ENCODE peak calls at places on chromosomes 5 and 9, in nine cellular contexts. A is BE2C, O is right lobe of liver, D is GM06990, T is K562, Y is ascending aorta, F is breast epithelium, G is lower lobe of right lung, L is SK-N-SH. K is an unnamed sample.

GRCh38 chr9:112970939-112971338 is 41.1 kb downstream of the ZNF883 start:
- DNase-seq in D (no peak), O (no peak), A (no peak), G (no peak), T (no peak), Y (no peak), F (no peak), L (peak; percentile 26), K (no peak)

GRCh38 chr5:163460562-163461176 is at the start of gene HMMR:
- DNase-seq in L (peak; percentile 16), O (no peak), D (no peak), F (no peak), G (no peak), T (no peak), Y (no peak), A (peak; percentile 36), K (no peak)

GRCh38 chr5:157543825-157544622 is 31.6 kb downstream of the ADAM19 start:
- DNase-seq in T (no peak), O (no peak), G (no peak), F (no peak), L (no peak), Y (no peak), A (no peak), D (no peak), K (no peak)

GRCh38 chr9:16612627-16613026 is 257.8 kb downstream of the BNC2 start:
- DNase-seq in D (no peak), G (no peak), A (no peak), O (no peak), Y (no peak), L (no peak), T (no peak), F (no peak), K (no peak)

GRCh38 chr9:22079873-22080341 is 70.8 kb upstream of the CDKN2B start:
- DNase-seq in A (no peak), L (no peak), T (no peak), Y (no peak), O (no peak), F (no peak), D (peak; percentile 30), G (no peak), K (no peak)

GRCh38 chr9:72888032-72888431 is 64.8 kb downstream of the ALDH1A1 start:
- DNase-seq in A (no peak), Y (no peak), G (no peak), F (no peak), T (no peak), L (no peak), D (no peak), O (no peak), K (no peak)

GRCh38 chr5:74338101-74338388 is 302.5 kb downstream of the ENC1 start:
- DNase-seq in D (no peak), F (no peak), O (no peak), T (no peak), Y (no peak), A (no peak), L (no peak), G (no peak), K (no peak)

GRCh38 chr5:143019614-143020515 is 249.7 kb downstream of the ARHGAP26 start:
- DNase-seq in A (peak; percentile 33), O (no peak), D (peak; percentile 85), L (no peak), G (no peak), F (no peak), Y (no peak), T (no peak), K (no peak)

GRCh38 chr5:171579162-171579561 is 159.7 kb downstream of the FGF18 start:
- DNase-seq in L (no peak), D (no peak), O (no peak), A (no peak), G (no peak), F (no peak), Y (no peak), T (no peak), K (no peak)

GRCh38 chr5:176133877-176134276 is 104.3 kb upstream of the SIMC1 start:
- DNase-seq in T (no peak), L (peak; percentile 27), O (no peak), F (no peak), A (no peak), Y (no peak), G (no peak), D (no peak), K (no peak)
- H3K27me3 ChIP-seq in T (no peaks in the 10 kb centered on the region), L (no peaks in the 10 kb centered on the region), O (no peaks in the 10 kb centered on the region), F (no peaks in the 10 kb centered on the region), A (no peaks in the 10 kb centered on the region), Y (no peaks in the 10 kb centered on the region), G (peaks cover 4% of the 10 kb centered on the region), D (no peaks in the 10 kb centered on the region), K (no peaks in the 10 kb centered on the region)

GRCh38 chr5:36690041-36690941 is 83.9 kb downstream of the SLC1A3 start:
- DNase-seq in D (peak; percentile 79), Y (no peak), A (peak; percentile 81), G (peak; percentile 90), F (peak; percentile 83), O (peak; percentile 83), L (peak; percentile 91), T (peak; percentile 74), K (peak; percentile 91)
- H3K4me3 ChIP-seq in D (peak overlapping the region; percentile 67), Y (peak overlapping the region; percentile 81), A (peak overlapping the region; percentile 70), G (peak overlapping the region; percentile 61), F (peak overlapping the region; percentile 62), O (peak overlapping the region; percentile 54), L (peak overlapping the region; percentile 56), T (no peak overlapping the region), K (peak overlapping the region; percentile 50)

GRCh38 chr5:109682383-109682782 is 7.3 kb upstream of the MAN2A1 start:
- DNase-seq in L (no peak), T (no peak), D (no peak), F (no peak), Y (no peak), A (no peak), O (no peak), G (no peak), K (no peak)
- TF ChIP-seq CTCF in L (no peak), T (no peak), D (no peak), F (no peak), Y (no peak), A (no peak), O (no peak), G (no peak), K (no peak)

DNA sequence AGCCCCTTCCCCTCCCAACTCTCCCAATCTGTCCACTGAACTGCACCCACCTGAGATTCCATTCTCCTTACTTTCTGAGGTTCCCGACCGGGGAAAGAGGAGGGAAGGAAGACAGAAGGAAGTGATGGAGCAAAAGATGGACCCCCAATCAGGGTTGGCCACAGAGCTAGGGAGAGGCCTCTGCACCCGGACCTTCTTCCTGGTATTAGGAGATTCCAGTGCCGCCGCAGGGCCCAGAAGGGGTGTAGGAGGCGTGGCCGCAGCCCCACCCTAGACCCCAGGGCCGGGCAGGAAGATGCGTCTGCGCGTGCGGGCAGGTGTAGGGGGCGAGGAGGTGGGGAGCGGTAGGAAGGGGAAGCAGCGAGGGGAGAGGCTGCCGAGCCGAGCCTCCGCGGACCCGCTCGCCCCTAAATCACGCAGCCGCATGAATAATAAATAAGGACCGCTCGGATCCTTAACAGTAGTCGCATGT is 104.2 kb upstream of the MVB12B start:
- DNase-seq in L (no peak), G (no peak), Y (no peak), O (no peak), A (no peak), T (no peak), F (no peak), D (no peak), K (no peak)
- H3K27me3 ChIP-seq in L (peaks cover 4% of the 10 kb centered on the region), G (peaks cover 51% of the 10 kb centered on the region), Y (no peaks in the 10 kb centered on the region), O (peaks cover 14% of the 10 kb centered on the region), A (no peaks in the 10 kb centered on the region), T (no peaks in the 10 kb centered on the region), F (no peaks in the 10 kb centered on the region), D (peaks cover 3% of the 10 kb centered on the region), K (peaks cover 14% of the 10 kb centered on the region)

DNA sequence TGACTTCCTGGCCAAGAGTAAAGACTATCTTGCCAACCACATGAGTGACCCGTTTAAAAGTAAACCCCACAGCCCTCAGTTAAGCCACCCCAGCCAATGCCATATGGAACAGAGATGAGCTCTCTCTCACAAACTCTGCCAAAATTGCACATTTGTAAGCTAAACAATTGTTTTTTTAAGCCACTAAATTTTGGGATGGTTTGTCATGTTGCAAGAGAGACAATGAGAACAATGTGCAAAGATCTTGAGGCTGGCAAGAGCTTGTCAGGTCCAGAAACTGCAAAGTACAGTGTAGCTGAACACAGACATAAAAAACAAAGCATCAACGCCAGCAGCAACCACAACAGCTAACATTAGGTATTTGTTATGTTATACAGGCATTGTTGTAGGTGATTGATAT is 27.8 kb downstream of the HOMER1 start:
- DNase-seq in T (no peak), O (no peak), Y (no peak), F (no peak), L (no peak), D (no peak), G (no peak), A (no peak), K (no peak)
- H3K4me3 ChIP-seq in T (no peak overlapping the region), O (no peak overlapping the region), Y (no peak overlapping the region), F (no peak overlapping the region), L (no peak overlapping the region), D (no peak overlapping the region), G (no peak overlapping the region), A (no peak overlapping the region), K (no peak overlapping the region)

GRCh38 chr5:173302546-173303155 is 25.6 kb downstream of the STC2 start:
- DNase-seq in G (no peak), L (no peak), O (no peak), A (no peak), Y (no peak), F (no peak), D (no peak), T (peak; percentile 57), K (no peak)
- TF ChIP-seq CTCF in G (no peak), L (no peak), O (no peak), A (no peak), Y (no peak), F (no peak), D (no peak), T (no peak), K (no peak)

GRCh38 chr5:61823796-61824195 is 482.2 kb upstream of the KIF2A start:
- DNase-seq in Y (no peak), L (no peak), A (no peak), G (no peak), O (no peak), D (no peak), F (no peak), T (no peak), K (no peak)
- H3K27me3 ChIP-seq in Y (no peaks in the 10 kb centered on the region), L (no peaks in the 10 kb centered on the region), A (peaks cover 8% of the 10 kb centered on the region), G (no peaks in the 10 kb centered on the region), O (no peaks in the 10 kb centered on the region), D (no peaks in the 10 kb centered on the region), F (no peaks in the 10 kb centered on the region), T (no peaks in the 10 kb centered on the region), K (no peaks in the 10 kb centered on the region)

GRCh38 chr9:127223810-127224177 is 40.8 kb upstream of the GARNL3 start:
- DNase-seq in A (no peak), L (no peak), G (no peak), F (no peak), O (no peak), Y (no peak), D (no peak), T (no peak), K (no peak)
- H3K4me3 ChIP-seq in A (no peak overlapping the region), L (peak overlapping the region; percentile 70), G (peak overlapping the region; percentile 78), F (peak overlapping the region; percentile 79), O (peak overlapping the region; percentile 61), Y (peak overlapping the region; percentile 99), D (peak overlapping the region; percentile 59), T (peak overlapping the region; percentile 57), K (peak overlapping the region; percentile 56)

DNA sequence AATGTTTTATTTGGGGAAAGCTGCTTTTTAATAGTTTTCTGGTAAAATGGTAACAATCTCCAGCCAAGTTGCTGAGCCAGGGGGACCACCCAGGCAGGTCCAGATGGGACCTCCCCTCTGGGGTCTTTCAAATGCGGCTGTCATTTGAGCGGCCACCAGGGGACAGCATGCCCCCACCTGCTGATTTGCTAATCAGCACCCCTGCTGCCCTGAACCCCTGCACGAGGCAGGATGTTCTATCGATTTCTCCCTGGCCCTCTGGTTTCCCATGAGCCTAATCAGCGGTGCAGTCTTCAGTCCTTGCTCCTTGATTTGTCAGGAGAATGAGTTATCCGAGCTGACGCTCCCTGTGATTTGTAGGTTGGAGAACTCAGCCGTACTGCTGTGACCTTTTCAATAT is 247.0 kb downstream of the FSTL4 start:
- DNase-seq in F (no peak), T (peak; percentile 42), Y (no peak), L (peak; percentile 65), O (no peak), D (no peak), A (peak; percentile 25), G (no peak), K (no peak)
- TF ChIP-seq CTCF in F (no peak), T (peak; percentile 42), Y (no peak), L (peak; percentile 30), O (no peak), D (peak; percentile 58), A (peak; percentile 67), G (no peak), K (no peak)

K was measured in pancreas.